ENCODE peak calls at places on chromosomes 11 and 22, in ten cellular contexts. F is astrocyte, B is sigmoid colon, S is endothelial cell, W is mucosa of descending colon, H is HFF-Myc, P is stomach, D is GM20000, E is IMR-90, I is mesothelial cell of epicardium. M is an unnamed sample.

GRCh38 chr11:441418-442274 is at the start of gene ANO9:
- DNase-seq in F (no peak), B (no peak), S (no peak), W (peak), H (no peak), P (peak), D (peak), E (no peak), I (no peak), M (peak)

GRCh38 chr22:35930933-35931332 is 97.7 kb downstream of the RBFOX2 start:
- DNase-seq in F (peak), B (no peak), S (peak), W (peak), H (peak), P (no peak), D (peak), E (peak), I (no peak), M (no peak)

GRCh38 chr11:22163394-22163797 is 29.5 kb upstream of the ANO5 start:
- DNase-seq in F (no peak), B (peak), S (no peak), W (peak), H (no peak), P (no peak), D (no peak), E (no peak), I (no peak), M (no peak)

GRCh38 chr11:133388260-133388659 is 144.0 kb downstream of the OPCML start:
- DNase-seq in F (no peak), B (no peak), S (no peak), W (no peak), H (no peak), P (no peak), D (no peak), E (no peak), I (no peak), M (no peak)

GRCh38 chr11:129455756-129456436 is 80.2 kb downstream of the BARX2 start:
- DNase-seq in F (no peak), B (no peak), S (no peak), W (no peak), H (no peak), P (no peak), D (no peak), E (no peak), I (no peak), M (no peak)

GRCh38 chr11:107927559-107927958 is 689 bp upstream of the RAB39A start:
- DNase-seq in F (no peak), B (no peak), S (no peak), W (no peak), H (no peak), P (no peak), D (no peak), E (no peak), I (no peak), M (no peak)

GRCh38 chr11:45806072-45806933 is 1.4 kb downstream of the SLC35C1 start:
- DNase-seq in F (no peak), B (no peak), S (no peak), W (peak), H (no peak), P (no peak), D (no peak), E (no peak), I (no peak), M (no peak)

GRCh38 chr11:1762537-1763302 is 1.0 kb downstream of the CTSD start:
- DNase-seq in F (no peak), B (no peak), S (no peak), W (peak), H (no peak), P (peak), D (peak), E (no peak), I (no peak), M (no peak)

GRCh38 chr22:42901790-42902508 is 44.9 kb upstream of the ARFGAP3 start:
- DNase-seq in F (no peak), B (no peak), S (no peak), W (no peak), H (no peak), P (no peak), D (no peak), E (no peak), I (no peak), M (no peak)

GRCh38 chr22:42764895-42765363 is 44.3 kb upstream of the A4GALT start:
- DNase-seq in F (no peak), B (no peak), S (no peak), W (no peak), H (no peak), P (no peak), D (peak), E (no peak), I (no peak), M (no peak)

GRCh38 chr11:112270551-112271180 is 10.0 kb upstream of the PLET1 start:
- DNase-seq in F (no peak), B (no peak), S (no peak), W (peak), H (no peak), P (no peak), D (no peak), E (no peak), I (no peak), M (no peak)

GRCh38 chr11:118612378-118612777 is 5.0 kb downstream of the PHLDB1 start:
- DNase-seq in F (no peak), B (peak), S (no peak), W (no peak), H (no peak), P (no peak), D (no peak), E (peak), I (no peak), M (no peak)

GRCh38 chr11:110249066-110249465 is 47.3 kb downstream of the RDX start:
- DNase-seq in F (no peak), B (no peak), S (no peak), W (no peak), H (no peak), P (no peak), D (no peak), E (no peak), I (no peak), M (no peak)

GRCh38 chr11:70824590-70825300 is 426.4 kb downstream of the CTTN start:
- DNase-seq in F (no peak), B (no peak), S (no peak), W (no peak), H (no peak), P (no peak), D (no peak), E (no peak), I (no peak), M (no peak)

GRCh38 chr11:18312012-18312411 is 9.9 kb downstream of the HPS5 start:
- DNase-seq in F (peak), B (no peak), S (no peak), W (no peak), H (no peak), P (no peak), D (no peak), E (peak), I (no peak), M (no peak)

GRCh38 chr11:252666-253065 is 15.9 kb downstream of the PSMD13 start:
- DNase-seq in F (no peak), B (no peak), S (no peak), W (no peak), H (no peak), P (no peak), D (no peak), E (no peak), I (no peak), M (no peak)

GRCh38 chr11:103537904-103538502 is 428.8 kb downstream of the DYNC2H1 start:
- DNase-seq in F (no peak), B (no peak), S (peak), W (peak), H (peak), P (no peak), D (no peak), E (peak), I (no peak), M (no peak)

GRCh38 chr11:58577441-58578135 is 1.3 kb upstream of the ZFP91 start:
- DNase-seq in F (peak), B (peak), S (peak), W (peak), H (peak), P (peak), D (peak), E (peak), I (peak), M (no peak)

GRCh38 chr22:19914201-19914943 is 27.2 kb upstream of the COMT start:
- DNase-seq in F (no peak), B (no peak), S (no peak), W (no peak), H (no peak), P (no peak), D (no peak), E (no peak), I (no peak), M (no peak)

GRCh38 chr22:24989541-24989951 is 37.0 kb downstream of the KIAA1671 start:
- DNase-seq in F (peak), B (no peak), S (no peak), W (no peak), H (no peak), P (no peak), D (no peak), E (no peak), I (no peak), M (no peak)

GRCh38 chr11:9815486-9816136 is 151.7 kb downstream of the SWAP70 start:
- DNase-seq in F (peak), B (no peak), S (no peak), W (no peak), H (no peak), P (no peak), D (no peak), E (peak), I (no peak), M (no peak)

GRCh38 chr11:250740-251299 is 14.0 kb downstream of the PSMD13 start:
- DNase-seq in F (no peak), B (peak), S (peak), W (peak), H (no peak), P (peak), D (peak), E (peak), I (peak), M (peak)

GRCh38 chr22:23775779-23776375 is 3.2 kb downstream of the MMP11 start:
- DNase-seq in F (no peak), B (no peak), S (no peak), W (no peak), H (no peak), P (no peak), D (no peak), E (no peak), I (no peak), M (no peak)

GRCh38 chr11:83826078-83826477 is 539.9 kb upstream of the CCDC90B start:
- DNase-seq in F (no peak), B (no peak), S (no peak), W (no peak), H (no peak), P (no peak), D (no peak), E (no peak), I (no peak), M (no peak)
- TF ChIP-seq CTCF in F (no peak), B (no peak), S (no peak), W (no peak), H (no peak), P (no peak), D (no peak), E (no peak), I (no peak), M (no peak)

GRCh38 chr11:104872393-104872792 is 25.9 kb downstream of the CASP12 start:
- DNase-seq in F (no peak), B (no peak), S (no peak), W (no peak), H (no peak), P (no peak), D (no peak), E (no peak), I (no peak), M (no peak)

GRCh38 chr11:104876838-104877500 is 21.3 kb downstream of the CASP12 start:
- DNase-seq in F (no peak), B (no peak), S (no peak), W (no peak), H (no peak), P (no peak), D (peak), E (no peak), I (no peak), M (no peak)

GRCh38 chr11:104870910-104871309 is 27.4 kb downstream of the CASP12 start:
- DNase-seq in F (peak), B (no peak), S (no peak), W (no peak), H (no peak), P (no peak), D (no peak), E (peak), I (no peak), M (no peak)

GRCh38 chr11:104876324-104876723 is 21.9 kb downstream of the CASP12 start:
- DNase-seq in F (peak), B (no peak), S (no peak), W (no peak), H (no peak), P (no peak), D (no peak), E (no peak), I (no peak), M (no peak)

DNA sequence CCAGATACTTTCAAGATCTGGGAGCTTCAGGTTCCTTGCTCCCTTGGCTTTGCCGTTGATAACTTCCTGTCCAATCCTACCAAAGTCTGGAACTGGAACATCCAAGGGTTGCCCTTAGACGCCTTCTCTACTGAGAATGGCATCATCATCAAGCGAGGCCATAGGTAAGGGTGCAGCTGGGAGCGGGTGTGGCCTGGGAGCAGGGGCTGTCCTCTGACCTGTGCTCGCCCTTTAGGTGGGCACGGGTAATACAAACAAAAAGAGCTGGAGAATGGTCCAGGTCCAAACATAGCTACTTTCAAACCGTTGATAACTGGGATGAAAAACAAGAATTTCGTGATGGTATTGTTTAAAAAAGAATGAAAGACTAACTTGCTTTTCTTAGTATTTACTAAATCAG is 25.0 kb downstream of the CASP12 start:
- DNase-seq in F (no peak), B (no peak), S (no peak), W (no peak), H (no peak), P (no peak), D (no peak), E (no peak), I (no peak), M (no peak)
- TF ChIP-seq CTCF in F (no peak), B (no peak), S (no peak), W (no peak), H (peak), P (no peak), D (no peak), E (no peak), I (no peak), M (no peak)

GRCh38 chr11:64765291-64765803 is 5.6 kb upstream of the PYGM start:
- DNase-seq in F (no peak), B (no peak), S (no peak), W (no peak), H (no peak), P (no peak), D (no peak), E (no peak), I (no peak), M (no peak)
- TF ChIP-seq CTCF in F (peak), B (peak), S (peak), W (no peak), H (peak), P (no peak), D (no peak), E (no peak), I (peak), M (peak)

GRCh38 chr11:78149646-78150045 is 10.2 kb upstream of the ALG8 start:
- DNase-seq in F (peak), B (no peak), S (no peak), W (no peak), H (no peak), P (no peak), D (no peak), E (peak), I (no peak), M (no peak)
- TF ChIP-seq CTCF in F (peak), B (peak), S (no peak), W (no peak), H (peak), P (no peak), D (no peak), E (peak), I (no peak), M (no peak)

GRCh38 chr11:27296406-27296994 is 66.5 kb downstream of the CCDC34 start:
- DNase-seq in F (peak), B (no peak), S (no peak), W (peak), H (no peak), P (no peak), D (peak), E (peak), I (no peak), M (no peak)
- TF ChIP-seq CTCF in F (peak), B (peak), S (peak), W (peak), H (peak), P (no peak), D (peak), E (peak), I (no peak), M (peak)

DNA sequence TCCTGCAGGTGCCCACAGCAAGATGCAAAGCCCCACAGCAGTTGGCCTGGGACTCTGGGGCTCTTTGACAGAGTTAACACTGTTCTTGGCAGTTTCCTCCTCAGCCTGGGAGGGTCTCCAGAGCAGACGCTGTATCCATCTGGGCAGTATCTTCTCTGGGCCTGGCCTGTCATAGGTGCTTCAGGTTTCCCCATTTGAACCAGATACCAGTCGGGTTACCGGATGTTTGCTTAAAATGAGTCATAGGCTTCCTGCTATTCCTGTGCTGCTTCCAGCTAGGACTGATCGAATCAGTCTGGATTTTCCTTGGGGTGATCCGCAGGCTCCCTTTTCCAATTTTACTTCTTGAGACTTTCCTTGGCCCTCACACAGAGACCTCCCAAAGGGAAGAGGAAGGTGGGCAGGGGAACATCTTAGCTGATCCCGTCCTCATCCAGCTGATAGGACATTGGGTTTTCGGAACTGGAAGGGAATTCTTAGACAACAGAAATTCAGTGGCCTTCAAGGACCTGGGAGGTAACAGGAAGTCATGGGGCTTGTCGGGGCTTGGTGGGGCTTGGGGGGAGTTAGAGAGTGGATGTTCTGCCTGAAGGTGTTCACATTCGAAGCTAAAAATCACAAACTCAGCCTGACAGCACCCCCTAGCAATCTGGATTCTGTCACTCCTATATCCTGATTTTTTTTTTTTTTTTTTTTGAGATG is 2.4 kb upstream of the RANGAP1 start:
- DNase-seq in F (peak), B (peak), S (peak), W (peak), H (peak), P (peak), D (no peak), E (peak), I (no peak), M (no peak)
- TF ChIP-seq CTCF in F (no peak), B (no peak), S (no peak), W (no peak), H (no peak), P (no peak), D (no peak), E (no peak), I (no peak), M (no peak)

M was measured in progenitor cell of endocrine pancreas.